ENCODE peak calls at places on chromosomes 2 and 18, in seven cellular contexts. Z is body of pancreas, M is IMR-90, E is pancreas, D is AG10803, Y is foreskin fibroblast, K is kidney. R is an unnamed sample.

GRCh38 chr2:173099271-173099670 is 23.6 kb downstream of the MAP3K20 start:
- DNase-seq in D (no peak), Y (no peak), K (no peak), M (no peak), Z (no peak), E (no peak), R (no peak)

GRCh38 chr2:196244966-196245365 is 73.6 kb upstream of the STK17B start:
- DNase-seq in Y (peak), K (no peak), M (peak), Z (no peak), D (no peak), E (no peak), R (no peak)

GRCh38 chr2:194674043-194674442 is 983.0 kb upstream of the SLC39A10 start:
- DNase-seq in Z (no peak), D (no peak), M (no peak), K (no peak), Y (no peak), E (no peak), R (no peak)

GRCh38 chr2:227325824-227326195 is 759 bp downstream of the MFF start:
- DNase-seq in K (peak), D (peak), Y (peak), M (peak), Z (peak), E (peak), R (peak)

GRCh38 chr2:185145316-185146121 is 547.2 kb downstream of the ZNF804A start:
- DNase-seq in D (no peak), E (no peak), K (no peak), Y (no peak), M (no peak), Z (no peak), R (no peak)

GRCh38 chr2:63364866-63365265 is 223.4 kb downstream of the WDPCP start:
- DNase-seq in E (no peak), K (no peak), Y (no peak), Z (no peak), M (no peak), D (no peak), R (no peak)

GRCh38 chr2:101337877-101338276 is 29.4 kb upstream of the RNF149 start:
- DNase-seq in M (peak), D (peak), E (no peak), Z (no peak), K (no peak), Y (peak), R (peak)

GRCh38 chr18:77911973-77912372 is 662.3 kb downstream of the GALR1 start:
- DNase-seq in K (no peak), E (no peak), Y (no peak), Z (no peak), D (no peak), M (no peak), R (no peak)

GRCh38 chr18:22314406-22314805 is 103.3 kb downstream of the CTAGE1 start:
- DNase-seq in Y (peak), E (no peak), D (peak), Z (no peak), M (peak), K (no peak), R (peak)

GRCh38 chr2:238376884-238377391 is 49.8 kb upstream of the ASB1 start:
- DNase-seq in M (peak), K (no peak), Y (no peak), D (peak), E (no peak), Z (no peak), R (no peak)

GRCh38 chr2:179604638-179605037 is 256.8 kb downstream of the ZNF385B start:
- DNase-seq in K (no peak), M (no peak), Y (no peak), Z (no peak), D (no peak), E (no peak), R (no peak)

GRCh38 chr2:179606141-179606540 is 255.3 kb downstream of the ZNF385B start:
- DNase-seq in D (no peak), E (no peak), Z (no peak), K (no peak), M (no peak), Y (no peak), R (no peak)

GRCh38 chr2:179605341-179605740 is 256.1 kb downstream of the ZNF385B start:
- DNase-seq in D (no peak), E (no peak), M (peak), Z (no peak), K (no peak), Y (no peak), R (no peak)

GRCh38 chr2:179602452-179602851 is 259.0 kb downstream of the ZNF385B start:
- DNase-seq in D (no peak), M (peak), K (no peak), E (no peak), Z (no peak), Y (no peak), R (no peak)
- TF ChIP-seq CTCF in D (no peak), M (no peak), K (no peak), E (no peak), Z (no peak), Y (no peak), R (no peak)

GRCh38 chr18:36131692-36132483 is 2.2 kb downstream of the ELP2 start:
- DNase-seq in D (no peak), Y (no peak), Z (no peak), M (no peak), E (no peak), K (no peak), R (no peak)
- H3K4me3 ChIP-seq in D (peak), Y (peak), Z (no peak), M (no peak), E (no peak), K (no peak), R (peak)

DNA sequence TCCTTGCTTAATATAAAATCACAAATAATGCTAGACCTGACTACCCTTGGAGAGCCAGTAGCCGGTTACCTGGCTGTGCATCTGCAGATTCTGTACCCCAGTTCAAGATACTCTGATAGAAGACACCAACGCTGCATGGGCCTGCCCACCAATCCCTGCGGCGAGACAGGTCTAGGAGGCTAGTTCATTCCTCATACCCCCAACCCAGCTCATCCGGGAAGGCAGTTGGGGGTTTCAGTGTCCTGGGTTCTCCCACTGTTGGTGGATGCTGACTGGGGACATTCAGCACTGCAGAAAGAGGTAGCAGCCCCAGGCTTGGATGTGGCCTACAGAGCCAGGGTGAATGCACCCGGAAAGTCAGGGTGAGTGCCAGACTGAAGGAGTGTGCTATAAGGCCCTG is 29.7 kb upstream of the ATP6V1B1 start:
- DNase-seq in K (no peak), E (no peak), Z (no peak), M (no peak), D (no peak), Y (no peak), R (no peak)
- TF ChIP-seq CTCF in K (no peak), E (no peak), Z (no peak), M (no peak), D (no peak), Y (no peak), R (no peak)

GRCh38 chr18:48667276-48668254 is 128.7 kb downstream of the CTIF start:
- DNase-seq in E (no peak), M (peak), D (no peak), Y (peak), K (no peak), Z (no peak), R (no peak)
- H3K4me3 ChIP-seq in E (no peak), M (no peak), D (no peak), Y (no peak), K (no peak), Z (no peak), R (no peak)

GRCh38 chr2:120344991-120345975 is 653 bp upstream of the INHBB start:
- DNase-seq in M (no peak), Y (peak), E (peak), Z (no peak), K (no peak), D (no peak), R (no peak)

GRCh38 chr2:120343100-120343432 is 2.9 kb upstream of the INHBB start:
- DNase-seq in E (no peak), D (no peak), Z (no peak), K (no peak), M (no peak), Y (no peak), R (no peak)

GRCh38 chr2:120346034-120346666 is at the start of gene INHBB:
- DNase-seq in D (peak), Z (no peak), K (peak), E (no peak), M (no peak), Y (peak), R (no peak)

GRCh38 chr2:120343433-120344105 is 2.4 kb upstream of the INHBB start:
- DNase-seq in Z (peak), Y (peak), M (peak), D (peak), E (peak), K (peak), R (peak)

GRCh38 chr2:120344214-120344990 is 1.5 kb upstream of the INHBB start:
- DNase-seq in D (peak), Z (no peak), K (peak), E (peak), M (no peak), Y (peak), R (no peak)
- TF ChIP-seq CTCF in D (no peak), Z (no peak), K (no peak), E (no peak), M (no peak), Y (no peak), R (no peak)

DNA sequence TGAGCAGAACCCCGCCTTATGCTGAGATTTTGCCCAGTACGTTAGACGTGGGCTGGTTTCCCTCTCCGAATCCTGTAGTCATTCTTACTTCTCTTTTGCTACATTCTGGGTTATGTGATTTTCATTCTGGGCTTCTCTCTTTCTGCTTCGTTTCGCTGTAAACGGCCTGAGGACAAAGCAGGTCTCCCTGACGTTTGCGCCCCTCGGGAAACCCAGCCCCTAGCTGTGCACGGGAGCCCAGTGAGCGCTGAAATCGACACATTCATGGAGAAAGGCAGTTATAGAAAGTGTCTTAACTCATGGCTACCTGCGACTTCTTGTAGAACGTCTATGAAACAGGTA is 22.7 kb upstream of the MC5R start:
- DNase-seq in M (no peak), Y (no peak), E (no peak), D (no peak), Z (no peak), K (no peak), R (no peak)
- H3K4me3 ChIP-seq in M (peak), Y (peak), E (peak), D (no peak), Z (no peak), K (peak), R (no peak)

GRCh38 chr18:655445-655844 is 2.0 kb upstream of the TYMS start:
- DNase-seq in D (no peak), M (no peak), E (no peak), K (no peak), Y (no peak), Z (no peak), R (no peak)

GRCh38 chr18:658947-659533 is 1.6 kb downstream of the TYMS start:
- DNase-seq in K (no peak), M (no peak), Y (no peak), D (no peak), E (no peak), Z (no peak), R (no peak)

GRCh38 chr18:657998-658946 is 819 bp downstream of the TYMS start:
- DNase-seq in K (peak), M (peak), D (peak), Y (peak), Z (peak), E (peak), R (peak)

GRCh38 chr18:659597-659996 is 2.1 kb downstream of the TYMS start:
- DNase-seq in M (no peak), Z (no peak), E (no peak), Y (no peak), K (no peak), D (no peak), R (no peak)

GRCh38 chr18:657311-657997 is at the start of gene TYMS:
- DNase-seq in D (peak), Z (peak), M (peak), K (peak), E (peak), Y (peak), R (peak)
- TF ChIP-seq CTCF in D (no peak), Z (no peak), M (no peak), K (no peak), E (no peak), Y (no peak), R (no peak)

DNA sequence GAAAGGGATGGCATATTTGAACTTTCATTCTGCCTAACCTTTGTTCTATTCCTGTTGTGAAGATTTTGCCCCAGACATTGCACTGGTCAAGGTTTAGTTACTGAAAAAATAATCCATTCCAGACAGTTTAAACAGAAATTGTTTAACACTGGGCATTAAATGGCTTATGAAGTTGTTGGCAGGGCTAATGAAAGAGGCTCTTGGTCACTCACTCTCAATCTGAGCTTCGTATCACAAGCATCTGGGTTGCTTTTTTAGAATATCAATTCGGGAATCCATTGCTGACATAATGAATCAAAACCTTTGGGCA is 8.0 kb upstream of the ACYP2 start:
- DNase-seq in D (no peak), Z (no peak), E (no peak), Y (no peak), K (no peak), M (no peak), R (no peak)
- H3K4me3 ChIP-seq in D (no peak), Z (no peak), E (no peak), Y (no peak), K (no peak), M (no peak), R (no peak)